ENCODE peak calls at places on chromosomes 11 and 22, in five cellular contexts. K is NCI-H524, N is choroid plexus epithelial cell, E is cerebellum, O is iris pigment epithelial cell. D is an unnamed sample.

GRCh38 chr11:76666408-76666807 is 4.1 kb downstream of the LRRC32 start:
- DNase-seq in E (no peak), K (no peak), O (peak), N (peak), D (peak)

GRCh38 chr11:98701541-98701940 is 319.2 kb upstream of the CNTN5 start:
- DNase-seq in N (no peak), E (no peak), K (no peak), O (no peak), D (no peak)

GRCh38 chr11:111438846-111439520 is 59.9 kb upstream of the POU2AF1 start:
- DNase-seq in E (no peak), N (no peak), O (no peak), K (no peak), D (no peak)

GRCh38 chr22:30010789-30011405 is 69.4 kb upstream of the HORMAD2 start:
- DNase-seq in O (no peak), E (no peak), K (no peak), N (no peak), D (no peak)

GRCh38 chr22:19149047-19149883 is 827 bp downstream of the GSC2 start:
- DNase-seq in E (no peak), N (no peak), O (peak), K (peak), D (peak)

GRCh38 chr22:27220349-27220748 is 563.0 kb downstream of the MIAT start:
- DNase-seq in N (peak), K (no peak), O (peak), E (no peak), D (no peak)

GRCh38 chr11:72411623-72412532 is 22.5 kb downstream of the CLPB start:
- DNase-seq in E (peak), O (no peak), N (no peak), K (peak), D (no peak)

GRCh38 chr22:47445212-47445611 is 682.8 kb downstream of the TBC1D22A start:
- DNase-seq in O (no peak), N (no peak), K (no peak), E (no peak), D (no peak)

GRCh38 chr22:50252081-50253045 is 1.3 kb upstream of the HDAC10 start:
- DNase-seq in E (peak), N (peak), K (peak), O (peak), D (peak)

GRCh38 chr11:66418168-66418985 is 2.5 kb upstream of the NPAS4 start:
- DNase-seq in E (peak), K (peak), N (peak), O (peak), D (peak)